ENCODE peak calls at places on chromosomes 5 and 9, in five cellular contexts. X, H, Q, I and F are unnamed samples. For H3K4me1, the result is how much of the 10 kb centered on the place peaks cover.

GRCh38 chr9:134648701-134649525 is 7.3 kb downstream of the COL5A1 start:
- DNase-seq in I (no peak), H (no peak), Q (peak), X (no peak), F (no peak)

GRCh38 chr5:120062515-120062917 is 401.6 kb upstream of the PRR16 start:
- DNase-seq in X (no peak), Q (no peak), H (no peak), I (no peak), F (no peak)

GRCh38 chr5:37889612-37890317 is 49.9 kb upstream of the GDNF start:
- DNase-seq in H (no peak), X (no peak), Q (no peak), I (no peak), F (peak)

GRCh38 chr9:100277166-100277979 is 75.4 kb downstream of the TEX10 start:
- DNase-seq in X (no peak), H (no peak), I (no peak), Q (no peak), F (no peak)

GRCh38 chr9:71925834-71926233 is 14.4 kb downstream of the C9orf85 start:
- DNase-seq in I (no peak), H (no peak), X (no peak), Q (no peak), F (peak)

GRCh38 chr9:6355728-6356127 is 27.6 kb downstream of the TPD52L3 start:
- DNase-seq in Q (no peak), H (no peak), X (no peak), I (no peak), F (no peak)

GRCh38 chr5:133610489-133611356 is 1.6 kb downstream of the FSTL4 start:
- DNase-seq in H (peak), I (peak), Q (peak), X (peak), F (no peak)

GRCh38 chr9:137049544-137050449 is 3.8 kb upstream of the NPDC1 start:
- DNase-seq in H (no peak), I (peak), Q (peak), X (no peak), F (peak)

GRCh38 chr9:5815421-5815820 is 17.5 kb downstream of the ERMP1 start:
- DNase-seq in I (no peak), X (no peak), Q (no peak), H (no peak), F (no peak)

GRCh38 chr5:60842859-60843692 is 993 bp downstream of the ELOVL7 start:
- DNase-seq in Q (peak), H (no peak), I (no peak), X (no peak), F (peak)

GRCh38 chr5:74649421-74649973 is 9.0 kb upstream of the ENC1 start:
- DNase-seq in X (no peak), I (no peak), H (no peak), Q (no peak), F (no peak)

GRCh38 chr5:52864376-52864775 is 76.7 kb downstream of the ITGA1 start:
- DNase-seq in X (no peak), Q (no peak), I (no peak), H (no peak), F (no peak)

GRCh38 chr9:110427497-110428104 is 89.9 kb upstream of the TXNDC8 start:
- DNase-seq in X (no peak), Q (peak), H (peak), I (peak), F (peak)

GRCh38 chr9:127118597-127119318 is 3.7 kb downstream of the ANGPTL2 start:
- DNase-seq in H (no peak), X (no peak), Q (no peak), I (no peak), F (no peak)

GRCh38 chr5:161085081-161085480 is 233.1 kb upstream of the ATP10B start:
- DNase-seq in I (no peak), Q (no peak), X (no peak), H (no peak), F (no peak)

GRCh38 chr5:371811-372555 is 50.5 kb downstream of the AHRR start:
- DNase-seq in Q (peak), H (peak), I (peak), X (no peak), F (no peak)

GRCh38 chr5:140142802-140143201 is 17.1 kb downstream of the IGIP start:
- DNase-seq in Q (no peak), I (peak), X (no peak), H (no peak), F (no peak)

GRCh38 chr5:77943851-77944250 is 167.7 kb upstream of the TBCA start:
- DNase-seq in X (no peak), I (no peak), Q (no peak), H (no peak), F (no peak)

GRCh38 chr9:113734826-113735225 is 141.3 kb upstream of the ZNF618 start:
- DNase-seq in Q (no peak), H (no peak), X (peak), I (no peak), F (no peak)

GRCh38 chr9:68714416-68715180 is 9.6 kb downstream of the PIP5K1B start:
- DNase-seq in H (no peak), Q (no peak), I (no peak), X (no peak), F (peak)
- H3K4me1 ChIP-seq in H (under half), Q (under half), I (under half), X (under half), F (under half)

GRCh38 chr9:88993871-88994819 is 2.9 kb downstream of the S1PR3 start:
- DNase-seq in H (no peak), X (no peak), Q (no peak), I (no peak), F (no peak)
- H3K4me1 ChIP-seq in H (under half), X (under half), Q (under half), I (under half), F (under half)

GRCh38 chr9:70409280-70409679 is 5.2 kb downstream of the KLF9 start:
- DNase-seq in I (no peak), H (no peak), X (no peak), Q (no peak), F (no peak)
- H3K4me1 ChIP-seq in I (half or more), H (half or more), X (under half), Q (under half), F (under half)

DNA sequence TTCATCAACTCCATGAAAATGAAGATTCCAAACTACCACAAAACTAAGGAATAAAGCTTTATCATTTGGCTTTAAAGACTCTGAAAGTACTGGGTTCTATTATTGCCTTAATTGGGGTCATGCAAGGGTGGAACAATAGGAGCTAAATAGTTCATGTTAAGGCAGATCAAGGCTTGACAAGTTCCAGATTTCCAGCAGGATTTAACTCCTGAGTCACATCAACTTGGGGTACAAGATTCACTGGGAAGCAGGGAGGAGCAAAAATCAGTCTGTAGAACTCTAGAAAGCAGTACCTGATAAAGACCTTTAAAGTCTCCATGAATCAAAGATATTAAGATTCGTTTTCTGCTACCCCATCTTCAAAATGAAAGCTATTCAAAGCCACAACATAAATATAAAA is 41.9 kb upstream of the GLRX start:
- DNase-seq in X (no peak), I (no peak), Q (no peak), H (no peak), F (no peak)
- H3K4me1 ChIP-seq in X (under half), I (under half), Q (under half), H (half or more), F (under half)